ENCODE peak calls at places on chromosomes 5 and 9, in ten cellular contexts. U, Y, F, H, G, V, D, B, E and M are unnamed samples.

GRCh38 chr5:132468665-132469379 is 21.8 kb downstream of the IRF1 start:
- DNase-seq in F (no peak), H (no peak), E (no peak), D (no peak), Y (no peak), B (no peak), U (no peak), V (no peak), G (no peak), M (no peak)

GRCh38 chr5:68534131-68534940 is 318.8 kb downstream of the PIK3R1 start:
- DNase-seq in H (peak; percentile 43), V (no peak), G (no peak), B (peak; percentile 11), U (peak; percentile 83), Y (peak; percentile 74), E (no peak), D (no peak), F (peak; percentile 62), M (peak; percentile 14)

GRCh38 chr9:83280259-83280658 is 217.3 kb upstream of the RASEF start:
- DNase-seq in E (no peak), G (no peak), H (peak; percentile 16), F (no peak), U (no peak), B (peak; percentile 9), V (no peak), D (no peak), Y (no peak), M (no peak)

GRCh38 chr9:109640232-109641078 is 139.5 kb upstream of the PALM2AKAP2 start:
- DNase-seq in V (peak; percentile 62), D (no peak), E (no peak), H (peak; percentile 76), U (peak; percentile 53), Y (peak; percentile 41), F (peak; percentile 75), B (peak; percentile 34), G (no peak), M (peak; percentile 51)

GRCh38 chr5:957730-958485 is 50.7 kb upstream of the NKD2 start:
- DNase-seq in H (no peak), Y (no peak), V (no peak), D (no peak), B (no peak), E (no peak), F (peak; percentile 67), U (peak; percentile 57), G (no peak), M (no peak)

GRCh38 chr9:13621871-13622564 is 342.5 kb upstream of the MPDZ start:
- DNase-seq in B (no peak), F (no peak), Y (no peak), E (no peak), D (no peak), U (peak; percentile 19), H (no peak), G (no peak), V (no peak), M (no peak)

GRCh38 chr5:131114754-131115153 is 50.3 kb downstream of the HINT1 start:
- DNase-seq in B (no peak), E (no peak), Y (no peak), F (no peak), D (no peak), U (no peak), G (no peak), V (no peak), H (no peak), M (no peak)

GRCh38 chr5:35229076-35230042 is 928 bp downstream of the PRLR start:
- DNase-seq in G (no peak), D (no peak), Y (no peak), F (no peak), H (peak; percentile 18), U (no peak), V (peak; percentile 86), B (no peak), E (no peak), M (no peak)

GRCh38 chr5:39697891-39698290 is 273.1 kb upstream of the DAB2 start:
- DNase-seq in H (no peak), B (no peak), F (no peak), E (no peak), G (no peak), U (no peak), D (no peak), Y (no peak), V (no peak), M (no peak)

GRCh38 chr9:123773783-123774182 is 156.1 kb downstream of the DENND1A start:
- DNase-seq in E (no peak), U (no peak), B (no peak), Y (no peak), D (no peak), F (no peak), V (no peak), G (no peak), H (no peak), M (no peak)

GRCh38 chr5:11719888-11720481 is 184.3 kb downstream of the CTNND2 start:
- DNase-seq in Y (peak; percentile 30), D (no peak), H (no peak), B (peak; percentile 10), V (peak; percentile 75), G (no peak), E (no peak), F (peak; percentile 30), U (no peak), M (peak; percentile 71)

GRCh38 chr5:65919773-65920172 is 6.6 kb upstream of the ERBIN start:
- DNase-seq in Y (no peak), G (no peak), V (no peak), F (no peak), U (no peak), D (no peak), H (peak; percentile 33), B (peak; percentile 40), E (no peak), M (no peak)

GRCh38 chr9:570187-570586 is 271.3 kb upstream of the DMRT1 start:
- DNase-seq in H (no peak), F (no peak), V (no peak), B (no peak), D (no peak), U (no peak), Y (no peak), E (no peak), G (no peak), M (no peak)

GRCh38 chr5:8807636-8808035 is 738.2 kb downstream of the SEMA5A start:
- DNase-seq in G (no peak), D (no peak), F (no peak), U (no peak), B (peak; percentile 71), H (no peak), V (no peak), Y (no peak), E (no peak), M (no peak)